ENCODE peak calls at places on chromosome 1, in four cellular contexts. Z is effector CD4-positive, alpha-beta T cell; Q is activated naive CD4-positive, alpha-beta T cell treated with anti-CD3 and anti-CD28 coated beads, Interleukin-2, amount 10 ng/mL, durations not matched to agents 7 days and 5 days; U is AML-193. Y is an unnamed sample.

GRCh38 chr1:203287109-203287893 is 18.0 kb upstream of the BTG2 start:
- DNase-seq in U (peak; percentile 95), Z (peak; percentile 62), Q (peak; percentile 90), Y (peak; percentile 54)

GRCh38 chr1:93519196-93519825 is 71.4 kb downstream of the FNBP1L start:
- DNase-seq in U (no peak), Z (no peak), Q (no peak), Y (no peak)

GRCh38 chr1:155966135-155966534 is 12.2 kb downstream of the ARHGEF2 start:
- DNase-seq in Z (no peak), Q (no peak), U (no peak), Y (no peak)

GRCh38 chr1:63621698-63622097 is 28.5 kb downstream of the PGM1 start:
- DNase-seq in Z (no peak), Q (no peak), U (no peak), Y (no peak)

GRCh38 chr1:169892819-169893644 is 664 bp downstream of the SCYL3 start:
- DNase-seq in U (peak; percentile 17), Z (no peak), Q (peak; percentile 52), Y (no peak)

GRCh38 chr1:6198646-6199297 is 623 bp downstream of the RPL22 start:
- DNase-seq in Q (peak; percentile 57), U (no peak), Z (no peak), Y (peak; percentile 48)

GRCh38 chr1:89005286-89006151 is 13.1 kb upstream of the KYAT3 start:
- DNase-seq in U (no peak), Z (no peak), Q (no peak), Y (no peak)

GRCh38 chr1:6873298-6874015 is 88.2 kb downstream of the CAMTA1 start:
- DNase-seq in Z (no peak), U (no peak), Q (no peak), Y (no peak)

GRCh38 chr1:156643266-156644092 is 1.6 kb downstream of the BCAN start:
- DNase-seq in U (peak; percentile 37), Q (peak; percentile 68), Z (no peak), Y (no peak)

GRCh38 chr1:31297273-31298247 is 728 bp downstream of the ZCCHC17 start:
- DNase-seq in Z (no peak), U (peak; percentile 50), Q (no peak), Y (peak; percentile 24)

GRCh38 chr1:96833376-96833775 is 111.8 kb downstream of the PTBP2 start:
- DNase-seq in Q (no peak), U (no peak), Z (no peak), Y (no peak)

GRCh38 chr1:228004887-228005462 is 1.8 kb upstream of the WNT3A start:
- DNase-seq in Q (no peak), U (no peak), Z (no peak), Y (no peak)

Y was measured in glutamatergic neuron.